ENCODE peak calls at places on chromosome 19, in ten cellular contexts. M, R, W, V, J, Q, O, K, B and F are unnamed samples.

GRCh38 chr19:54388803-54389144 is 24.0 kb upstream of the LAIR1 start:
- DNase-seq in K (no peak), O (no peak), J (no peak), Q (no peak), V (no peak), M (no peak), B (no peak), W (no peak), R (no peak), F (no peak)

GRCh38 chr19:2714531-2715269 is 6.5 kb downstream of the DIRAS1 start:
- DNase-seq in O (no peak), B (no peak), Q (no peak), J (no peak), W (no peak), R (no peak), V (no peak), M (no peak), K (no peak), F (no peak)

GRCh38 chr19:3781603-3782002 is 4.6 kb downstream of the MATK start:
- DNase-seq in M (no peak), V (no peak), B (no peak), R (no peak), O (no peak), K (no peak), J (no peak), Q (no peak), W (no peak), F (no peak)

GRCh38 chr19:28934626-28935025 is 278.3 kb downstream of the UQCRFS1 start:
- DNase-seq in K (no peak), R (no peak), V (no peak), W (no peak), Q (no peak), J (no peak), M (no peak), B (no peak), O (no peak), F (no peak)

GRCh38 chr19:34336781-34337271 is 28.2 kb upstream of the GPI start:
- DNase-seq in V (peak; percentile 35), R (peak; percentile 65), M (peak; percentile 63), K (peak; percentile 28), J (no peak), Q (no peak), O (peak; percentile 76), W (peak; percentile 73), B (no peak), F (no peak)

GRCh38 chr19:18301718-18302111 is 20.3 kb upstream of the JUND start:
- DNase-seq in J (no peak), V (no peak), M (no peak), B (no peak), W (no peak), R (no peak), O (no peak), K (no peak), Q (no peak), F (no peak)

GRCh38 chr19:28358604-28359003 is 854.3 kb downstream of the UQCRFS1 start:
- DNase-seq in M (peak; percentile 54), W (no peak), K (no peak), O (peak; percentile 15), R (no peak), Q (no peak), V (no peak), J (no peak), B (no peak), F (no peak)

GRCh38 chr19:47020992-47021496 is 1.4 kb downstream of the NPAS1 start:
- DNase-seq in M (no peak), J (no peak), V (no peak), K (no peak), O (peak; percentile 69), Q (no peak), B (no peak), R (no peak), W (no peak), F (no peak)

GRCh38 chr19:18508585-18508984 is 13.3 kb downstream of the ELL start:
- DNase-seq in W (no peak), B (no peak), V (no peak), K (no peak), Q (no peak), R (no peak), M (no peak), O (no peak), J (no peak), F (no peak)

GRCh38 chr19:46579286-46579944 is 21.7 kb upstream of the CALM3 start:
- DNase-seq in R (peak; percentile 60), Q (no peak), B (no peak), W (no peak), M (peak; percentile 56), K (no peak), O (peak; percentile 88), V (no peak), J (no peak), F (no peak)

GRCh38 chr19:13557756-13558398 is 51.6 kb upstream of the CACNA1A start:
- DNase-seq in R (peak; percentile 49), Q (no peak), V (no peak), J (no peak), K (peak; percentile 21), M (peak; percentile 19), W (peak; percentile 5), O (peak; percentile 81), B (no peak), F (no peak)

GRCh38 chr19:30046522-30046921 is 104.5 kb downstream of the URI1 start:
- DNase-seq in B (no peak), R (peak; percentile 43), J (no peak), Q (no peak), K (no peak), O (peak; percentile 61), M (peak; percentile 22), W (peak; percentile 24), V (peak; percentile 35), F (no peak)

GRCh38 chr19:9865732-9866627 is 30.9 kb downstream of the PIN1 start:
- DNase-seq in M (no peak), J (no peak), B (no peak), Q (no peak), R (peak; percentile 42), K (no peak), V (no peak), O (peak; percentile 68), W (no peak), F (no peak)

GRCh38 chr19:17289489-17289888 is 7.8 kb downstream of the ANKLE1 start:
- DNase-seq in O (peak; percentile 96), K (peak; percentile 91), Q (no peak), M (peak; percentile 33), W (peak; percentile 92), B (no peak), J (peak; percentile 31), V (peak; percentile 90), R (peak; percentile 78), F (no peak)

GRCh38 chr19:12773571-12773970 is 1.8 kb downstream of the HOOK2 start:
- DNase-seq in M (peak; percentile 37), K (no peak), B (no peak), J (peak; percentile 50), R (peak; percentile 68), V (no peak), O (no peak), Q (no peak), W (no peak), F (no peak)

GRCh38 chr19:13022859-13023636 is 27.8 kb downstream of the NFIX start:
- DNase-seq in O (peak; percentile 77), V (peak; percentile 95), W (peak; percentile 26), M (peak; percentile 97), J (no peak), B (no peak), Q (no peak), R (no peak), K (peak; percentile 52), F (no peak)

GRCh38 chr19:55250262-55251036 is 8.4 kb downstream of the PPP6R1 start:
- DNase-seq in V (no peak), M (no peak), K (no peak), Q (no peak), B (no peak), J (no peak), O (no peak), R (no peak), W (no peak), F (no peak)

GRCh38 chr19:38913958-38914357 is 2.0 kb upstream of the CCER2 start:
- DNase-seq in W (no peak), J (no peak), K (no peak), R (no peak), V (no peak), O (no peak), B (no peak), Q (no peak), M (no peak), F (no peak)

GRCh38 chr19:29260477-29261317 is 47.7 kb upstream of the UQCRFS1 start:
- DNase-seq in M (peak; percentile 77), W (peak; percentile 8), O (peak; percentile 75), B (no peak), K (peak; percentile 31), J (no peak), V (no peak), Q (peak; percentile 27), R (peak; percentile 73), F (no peak)

GRCh38 chr19:4198467-4199126 is 16.1 kb downstream of the ANKRD24 start:
- DNase-seq in B (no peak), V (no peak), M (no peak), R (no peak), Q (no peak), J (no peak), K (no peak), W (no peak), O (peak; percentile 26), F (no peak)

GRCh38 chr19:44003461-44004134 is 841 bp downstream of the ZNF230 start:
- DNase-seq in V (peak; percentile 22), K (peak; percentile 6), J (no peak), M (peak; percentile 24), R (peak; percentile 48), W (peak; percentile 15), B (no peak), Q (no peak), O (peak; percentile 33), F (no peak)

GRCh38 chr19:11019824-11020223 is 59.0 kb downstream of the SMARCA4 start:
- DNase-seq in V (no peak), O (no peak), K (no peak), B (no peak), R (no peak), Q (no peak), W (no peak), J (no peak), M (no peak), F (no peak)

GRCh38 chr19:51002542-51003311 is 1.3 kb upstream of the KLK8 start:
- DNase-seq in W (peak; percentile 16), R (peak; percentile 70), O (peak; percentile 99), V (no peak), B (no peak), J (peak; percentile 94), K (peak; percentile 97), Q (no peak), M (no peak), F (no peak)

GRCh38 chr19:38478273-38478971 is 44.9 kb downstream of the RYR1 start:
- DNase-seq in O (peak; percentile 39), J (no peak), W (peak; percentile 21), Q (no peak), V (peak; percentile 3), K (peak; percentile 68), M (peak; percentile 29), R (peak; percentile 59), B (no peak), F (no peak)

GRCh38 chr19:20182232-20182785 is 15.3 kb downstream of the ZNF486 start:
- DNase-seq in B (no peak), V (no peak), R (no peak), Q (no peak), J (no peak), M (no peak), O (no peak), W (no peak), K (no peak), F (no peak)